ENCODE peak calls at places on chromosomes 2 and 18, in five cellular contexts. O is NCI-H1694; J is activated CD4-positive, alpha-beta T cell treated with anti-CD3 and anti-CD28 coated beads, Interleukin-2, amount 50 U/mL, for 1 hour; V is left kidney; E is KG1. U is an unnamed sample.

GRCh38 chr2:56348382-56348781 is 164.6 kb downstream of the CCDC85A start:
- DNase-seq in O (no peak), V (peak), E (no peak), J (no peak), U (no peak)

GRCh38 chr2:186714611-186715010 is 20.8 kb downstream of the FAM171B start:
- DNase-seq in V (peak), O (no peak), E (no peak), J (no peak), U (no peak)

GRCh38 chr2:94876523-94876863 is 5.3 kb downstream of the TEKT4 start:
- DNase-seq in V (no peak), E (no peak), J (no peak), O (no peak), U (no peak)

GRCh38 chr2:99957724-99958123 is 184.7 kb downstream of the AFF3 start:
- DNase-seq in J (no peak), V (no peak), E (no peak), O (no peak), U (no peak)

GRCh38 chr2:199364153-199364552 is 93.6 kb downstream of the SATB2 start:
- DNase-seq in V (no peak), J (no peak), E (no peak), O (no peak), U (no peak)

GRCh38 chr2:133072837-133073694 is 403.1 kb upstream of the LYPD1 start:
- DNase-seq in E (no peak), V (no peak), J (no peak), O (no peak), U (no peak)

GRCh38 chr2:12442627-12442928 is 274.2 kb upstream of the TRIB2 start:
- DNase-seq in E (no peak), O (no peak), J (no peak), V (no peak), U (no peak)

GRCh38 chr2:157492189-157492773 is 48.4 kb upstream of the CYTIP start:
- DNase-seq in E (peak), V (peak), J (peak), O (peak), U (peak)

GRCh38 chr2:168612719-168613118 is 156.6 kb downstream of the CERS6 start:
- DNase-seq in O (no peak), E (no peak), J (no peak), V (no peak), U (no peak)

GRCh38 chr2:235112365-235112764 is 160.5 kb downstream of the SH3BP4 start:
- DNase-seq in O (no peak), V (no peak), J (no peak), E (no peak), U (no peak)

GRCh38 chr2:178419123-178419522 is 31.9 kb downstream of the PRKRA start:
- DNase-seq in O (peak), E (no peak), V (peak), J (no peak), U (no peak)

GRCh38 chr18:59063300-59063895 is 76.3 kb upstream of the SEC11C start:
- DNase-seq in O (no peak), V (no peak), E (no peak), J (no peak), U (no peak)

GRCh38 chr18:77439888-77440287 is 190.2 kb downstream of the GALR1 start:
- DNase-seq in J (no peak), O (no peak), E (no peak), V (no peak), U (no peak)

GRCh38 chr2:106575955-106576354 is 88.8 kb downstream of the CD8B2 start:
- DNase-seq in O (peak), V (peak), J (no peak), E (no peak), U (no peak)

GRCh38 chr18:35376393-35376741 is 770 bp downstream of the ZNF396 start:
- DNase-seq in E (peak), V (peak), J (peak), O (no peak), U (no peak)

U was measured in T-cell.